ENCODE peak calls at places on chromosomes 4 and X, in six cellular contexts. G is K562, Z is A549, B is HepG2, A is GM12878, E is endothelial cell of umbilical vein. S is an unnamed sample.

GRCh38 chrX:4315891-4316290 is 602.4 kb upstream of the PRKX start:
- DNase-seq in G (no peak), A (no peak), Z (no peak), E (no peak), B (no peak), S (no peak)

GRCh38 chr4:107349266-107349665 is 313.2 kb upstream of the DKK2 start:
- DNase-seq in A (no peak), E (no peak), B (no peak), G (no peak), Z (no peak), S (no peak)

GRCh38 chr4:44632089-44632488 is 19.3 kb downstream of the YIPF7 start:
- DNase-seq in B (no peak), Z (no peak), G (no peak), A (no peak), E (no peak), S (no peak)

GRCh38 chrX:128698528-128698927 is 646.3 kb upstream of the ACTRT1 start:
- DNase-seq in B (no peak), Z (no peak), A (no peak), G (no peak), E (no peak), S (no peak)

GRCh38 chrX:27918799-27919198 is 62.5 kb downstream of the DCAF8L1 start:
- DNase-seq in Z (peak; percentile 10), A (no peak), G (no peak), B (no peak), E (peak; percentile 13), S (peak; percentile 5)

GRCh38 chr4:22574424-22574823 is 58.6 kb upstream of the ADGRA3 start:
- DNase-seq in G (no peak), E (no peak), Z (no peak), B (no peak), A (no peak), S (no peak)

GRCh38 chr4:182823576-182823975 is 93.6 kb downstream of the DCTD start:
- DNase-seq in Z (no peak), A (no peak), E (no peak), B (no peak), G (no peak), S (no peak)

GRCh38 chr4:118351851-118352827 is 664 bp downstream of the PRSS12 start:
- DNase-seq in Z (peak; percentile 10), E (no peak), A (no peak), B (peak; percentile 4), G (no peak), S (peak; percentile 51)

GRCh38 chrX:17580529-17581155 is 156.7 kb upstream of the SCML1 start:
- DNase-seq in E (peak; percentile 39), B (no peak), Z (no peak), G (no peak), A (no peak), S (no peak)

GRCh38 chr4:11223261-11223660 is 205.4 kb downstream of the HS3ST1 start:
- DNase-seq in B (no peak), A (no peak), G (no peak), E (no peak), Z (no peak), S (no peak)

GRCh38 chr4:141636771-141637460 is 533 bp downstream of the IL15 start:
- DNase-seq in Z (peak; percentile 65), B (no peak), G (no peak), A (no peak), E (peak; percentile 74), S (no peak)

GRCh38 chr4:71550220-71551190 is 211.7 kb downstream of the SLC4A4 start:
- DNase-seq in A (no peak), Z (peak; percentile 53), G (no peak), E (no peak), B (no peak), S (no peak)

GRCh38 chr4:20172070-20172760 is 79.5 kb upstream of the SLIT2 start:
- DNase-seq in B (no peak), E (no peak), A (no peak), G (no peak), Z (no peak), S (no peak)

GRCh38 chrX:74133156-74133796 is 170.7 kb upstream of the ZCCHC13 start:
- DNase-seq in B (peak; percentile 46), Z (peak; percentile 62), E (peak; percentile 39), G (peak; percentile 39), A (peak; percentile 19), S (peak; percentile 69)

GRCh38 chr4:88527787-88528186 is 4.2 kb upstream of the PYURF start:
- DNase-seq in A (peak; percentile 56), Z (no peak), G (no peak), B (no peak), E (no peak), S (no peak)

GRCh38 chr4:88533088-88533790 is 9.7 kb upstream of the PYURF start:
- DNase-seq in A (no peak), B (no peak), Z (no peak), E (peak; percentile 34), G (no peak), S (no peak)

GRCh38 chr4:88531549-88531948 is 8.0 kb upstream of the PYURF start:
- DNase-seq in B (no peak), Z (no peak), G (no peak), E (no peak), A (no peak), S (no peak)

GRCh38 chr4:88526221-88526815 is 2.7 kb upstream of the PYURF start:
- DNase-seq in E (peak; percentile 15), B (no peak), Z (no peak), G (peak; percentile 22), A (no peak), S (peak; percentile 33)

DNA sequence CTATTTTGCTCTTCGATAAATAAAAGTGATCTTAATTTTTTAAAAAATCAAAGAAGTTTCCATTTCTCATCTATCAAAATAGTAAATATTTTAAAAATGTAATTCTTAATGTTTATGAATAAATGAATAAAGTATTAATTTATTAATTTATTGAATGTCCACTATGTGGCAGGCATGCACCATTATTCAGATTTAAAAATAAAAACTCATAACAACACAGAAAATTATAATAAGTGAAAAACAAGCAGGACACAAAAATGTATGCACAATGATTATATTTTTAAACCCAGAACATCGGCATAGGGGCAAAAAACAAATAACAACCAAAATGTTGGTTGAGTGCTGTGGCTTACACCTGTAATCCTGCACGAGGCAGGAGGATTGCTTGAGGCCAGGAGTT is 5.3 kb upstream of the PYURF start:
- DNase-seq in Z (no peak), B (no peak), A (no peak), E (peak; percentile 25), G (no peak), S (no peak)
- TF ChIP-seq CTCF in Z (peak; percentile 39), B (no peak), A (no peak), E (no peak), G (no peak), S (no peak)

GRCh38 chr4:54961357-54961975 is 163.9 kb downstream of the KDR start:
- DNase-seq in Z (peak; percentile 4), E (peak; percentile 69), B (no peak), G (peak; percentile 39), A (no peak), S (peak; percentile 36)
- TF ChIP-seq MYC in Z (no peak), E (no peak), B (no peak), G (no peak), A (no peak), S (no peak)

GRCh38 chr4:2932951-2933565 is 30.1 kb downstream of the NOP14 start:
- DNase-seq in Z (no peak), B (no peak), E (no peak), A (no peak), G (no peak), S (peak; percentile 86)

GRCh38 chr4:2932561-2932950 is 30.6 kb downstream of the NOP14 start:
- DNase-seq in E (no peak), G (no peak), B (no peak), A (no peak), Z (no peak), S (no peak)

GRCh38 chr4:2933566-2934076 is 29.6 kb downstream of the NOP14 start:
- DNase-seq in Z (no peak), G (no peak), B (no peak), E (peak; percentile 33), A (no peak), S (no peak)

GRCh38 chr4:2934813-2935761 is 28.1 kb downstream of the NOP14 start:
- DNase-seq in A (peak; percentile 80), Z (peak; percentile 89), G (no peak), E (peak; percentile 86), B (peak; percentile 69), S (peak; percentile 98)

GRCh38 chr4:2934077-2934812 is 29.0 kb downstream of the NOP14 start:
- DNase-seq in B (no peak), Z (peak; percentile 41), A (no peak), E (peak; percentile 20), G (peak; percentile 92), S (peak; percentile 95)
- TF ChIP-seq POLR2A in B (no peak), Z (no peak), A (no peak), E (no peak), G (no peak), S (peak; percentile 37)

GRCh38 chr4:2756691-2757350 is 685 bp upstream of the TNIP2 start:
- DNase-seq in G (no peak), E (no peak), Z (no peak), B (no peak), A (no peak), S (no peak)

GRCh38 chr4:2763511-2763967 is 7.4 kb upstream of the TNIP2 start:
- DNase-seq in B (no peak), G (peak; percentile 3), A (no peak), Z (no peak), E (no peak), S (no peak)

GRCh38 chr4:2757426-2757825 is 1.3 kb upstream of the TNIP2 start:
- DNase-seq in Z (no peak), G (no peak), E (no peak), A (no peak), B (no peak), S (no peak)

GRCh38 chr4:2762048-2762447 is 5.9 kb upstream of the TNIP2 start:
- DNase-seq in A (no peak), E (no peak), Z (no peak), B (no peak), G (no peak), S (no peak)

GRCh38 chr4:2761035-2761923 is 5.1 kb upstream of the TNIP2 start:
- DNase-seq in E (peak; percentile 61), A (no peak), B (peak; percentile 86), Z (no peak), G (peak; percentile 41), S (no peak)
- TF ChIP-seq CTCF in E (no peak), A (no peak), B (peak; percentile 58), Z (no peak), G (peak; percentile 20), S (no peak)

S was measured in NB4.